ENCODE peak calls at places on chromosomes 4 and X, in nine cellular contexts. A, P, M, E, T, I, L, G and N are unnamed samples.
A peak's percentile ranks its signal among the peaks of the same experiment; 100 is the strongest.

GRCh38 chr4:41176357-41176756 is 38.0 kb downstream of the APBB2 start:
- DNase-seq in L (no peak), M (no peak), G (no peak), P (no peak), I (no peak), E (peak; percentile 81), T (no peak), A (no peak), N (no peak)

GRCh38 chr4:41683321-41683720 is 65.2 kb downstream of the PHOX2B start:
- DNase-seq in P (no peak), I (no peak), T (no peak), M (no peak), L (no peak), A (no peak), E (no peak), G (no peak), N (peak; percentile 36)

GRCh38 chrX:101931104-101931493 is 728 bp downstream of the ZMAT1 start:
- DNase-seq in P (no peak), I (no peak), L (no peak), G (no peak), M (no peak), A (no peak), E (no peak), T (no peak), N (no peak)

GRCh38 chrX:154002215-154002719 is 17.4 kb downstream of the IRAK1 start:
- DNase-seq in G (no peak), M (no peak), T (no peak), I (peak; percentile 95), A (peak; percentile 73), E (peak; percentile 72), L (no peak), P (no peak), N (peak; percentile 36)

GRCh38 chrX:64306712-64307111 is 76.3 kb upstream of the ASB12 start:
- DNase-seq in G (no peak), P (no peak), I (no peak), L (no peak), A (no peak), E (no peak), M (no peak), T (no peak), N (no peak)

GRCh38 chr4:99029018-99029735 is 33.7 kb downstream of the METAP1 start:
- DNase-seq in I (no peak), P (no peak), A (no peak), G (no peak), L (no peak), E (no peak), M (no peak), T (no peak), N (no peak)

GRCh38 chr4:75653845-75654503 is 19.2 kb downstream of the G3BP2 start:
- DNase-seq in I (no peak), A (no peak), L (peak; percentile 46), M (peak; percentile 58), P (no peak), T (no peak), G (no peak), E (peak; percentile 25), N (no peak)

GRCh38 chr4:83082777-83083176 is 31.8 kb downstream of the PLAC8 start:
- DNase-seq in I (peak; percentile 44), T (no peak), G (no peak), P (no peak), A (no peak), E (peak; percentile 10), L (peak; percentile 51), M (no peak), N (no peak)

GRCh38 chrX:79081895-79082512 is 62.5 kb upstream of the GPR174 start:
- DNase-seq in A (no peak), L (peak; percentile 30), E (no peak), T (peak; percentile 61), G (no peak), I (peak; percentile 48), M (no peak), P (no peak), N (no peak)

GRCh38 chr4:73621357-73621756 is 1.1 kb upstream of the RASSF6 start:
- DNase-seq in G (no peak), A (no peak), M (no peak), E (no peak), T (no peak), L (no peak), P (no peak), I (no peak), N (no peak)

GRCh38 chrX:110003167-110004156 is 548 bp downstream of the TMEM164 start:
- DNase-seq in E (no peak), P (peak; percentile 9), T (no peak), G (no peak), A (peak; percentile 68), L (no peak), I (peak; percentile 51), M (peak; percentile 53), N (no peak)

GRCh38 chr4:24229976-24230375 is 340.1 kb upstream of the PPARGC1A start:
- DNase-seq in P (no peak), L (no peak), G (peak; percentile 23), T (no peak), M (no peak), E (peak; percentile 39), A (no peak), I (no peak), N (no peak)

GRCh38 chr4:169068423-169068822 is 58.4 kb upstream of the CBR4 start:
- DNase-seq in M (peak; percentile 61), E (no peak), L (no peak), G (no peak), A (no peak), I (no peak), P (no peak), T (no peak), N (no peak)

GRCh38 chr4:140721088-140721421 is 35.1 kb downstream of the TBC1D9 start:
- DNase-seq in A (no peak), I (no peak), P (no peak), M (no peak), G (no peak), E (no peak), L (no peak), T (no peak), N (no peak)
- H3K4me3 ChIP-seq in A (peak overlapping the region; percentile 34), I (no peak overlapping the region), P (no peak overlapping the region), M (no peak overlapping the region), G (no peak overlapping the region), E (no peak overlapping the region), L (no peak overlapping the region), T (peak overlapping the region; percentile 64), N (peak overlapping the region; percentile 24)

DNA sequence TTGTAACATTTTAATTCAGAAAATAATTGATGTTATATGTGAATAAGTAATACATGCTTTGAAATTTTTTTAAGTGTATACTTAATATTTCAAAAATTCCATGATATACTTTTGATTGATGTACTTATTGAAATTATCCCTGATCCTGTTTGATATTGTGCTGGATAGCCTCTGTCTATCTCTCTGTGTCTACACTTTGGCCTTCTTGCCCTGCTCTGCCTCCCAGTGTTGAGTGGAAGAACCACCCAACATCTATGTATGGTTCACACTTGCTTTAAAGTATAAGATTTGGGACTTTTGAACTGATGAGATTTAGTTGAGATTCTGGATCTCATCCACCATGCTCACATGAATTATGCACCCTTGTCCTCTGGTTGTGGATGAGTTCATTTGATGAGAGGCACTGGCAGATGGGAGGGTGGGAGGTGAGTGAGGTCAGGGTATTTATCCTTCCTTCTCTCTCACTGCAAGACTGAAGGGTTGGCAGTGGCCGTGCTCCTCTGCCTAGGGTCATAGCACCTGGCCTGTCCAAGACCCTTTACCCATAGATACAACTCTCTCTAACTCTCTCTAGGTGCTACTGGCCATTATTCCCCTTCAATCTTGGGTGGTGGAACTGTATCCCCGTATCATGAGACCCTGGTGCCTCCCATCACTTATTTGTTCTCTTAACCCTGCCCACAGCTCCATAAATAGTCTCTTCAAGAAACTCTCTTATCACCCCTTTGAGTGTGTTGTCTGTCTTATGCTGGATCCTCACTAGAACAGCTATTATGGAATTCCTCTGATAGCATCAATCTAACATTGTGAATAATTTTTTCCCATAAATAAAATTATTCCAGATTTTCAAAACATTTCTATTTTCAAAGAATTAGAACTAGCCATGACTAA is 75.2 kb downstream of the CORIN start:
- DNase-seq in A (no peak), T (no peak), I (no peak), G (no peak), P (no peak), M (no peak), E (no peak), L (no peak), N (no peak)
- TF ChIP-seq CTCF in A (no peak), T (no peak), I (no peak), G (no peak), P (no peak), M (peak; percentile 28), E (no peak), L (no peak), N (peak; percentile 20)

DNA sequence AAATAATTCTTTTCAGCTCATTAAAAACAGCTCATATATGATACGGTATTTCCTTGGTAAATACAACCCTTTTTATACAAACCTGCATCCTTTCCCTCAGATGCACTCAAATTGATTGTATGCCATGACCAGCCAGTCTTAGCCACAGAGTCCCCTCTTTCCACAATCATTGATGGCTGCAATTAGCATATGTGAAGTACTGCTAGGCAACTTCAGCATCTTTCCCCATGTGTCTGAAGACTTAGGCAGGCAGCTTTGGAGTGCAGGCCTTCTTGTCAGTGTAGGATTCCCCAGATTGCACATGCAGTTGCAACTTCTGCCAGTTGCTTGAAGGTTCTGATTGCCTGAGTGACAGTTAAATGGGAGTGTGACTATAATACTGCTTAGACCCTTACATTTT is 15.6 kb upstream of the MBNL3 start:
- DNase-seq in I (no peak), T (no peak), E (no peak), P (no peak), L (no peak), M (no peak), A (no peak), G (no peak), N (no peak)
- H3K4me3 ChIP-seq in I (no peak overlapping the region), T (no peak overlapping the region), E (no peak overlapping the region), P (no peak overlapping the region), L (no peak overlapping the region), M (no peak overlapping the region), A (no peak overlapping the region), G (no peak overlapping the region), N (no peak overlapping the region)

GRCh38 chr4:94621491-94622080 is 136.2 kb upstream of the BMPR1B start:
- DNase-seq in L (peak; percentile 9), M (no peak), A (no peak), G (no peak), P (no peak), E (no peak), T (no peak), I (peak; percentile 44), N (peak; percentile 18)
- TF ChIP-seq CTCF in L (peak; percentile 62), M (peak; percentile 92), A (peak; percentile 78), G (peak; percentile 86), P (peak; percentile 74), E (peak; percentile 78), T (peak; percentile 68), I (peak; percentile 63), N (peak; percentile 80)

DNA sequence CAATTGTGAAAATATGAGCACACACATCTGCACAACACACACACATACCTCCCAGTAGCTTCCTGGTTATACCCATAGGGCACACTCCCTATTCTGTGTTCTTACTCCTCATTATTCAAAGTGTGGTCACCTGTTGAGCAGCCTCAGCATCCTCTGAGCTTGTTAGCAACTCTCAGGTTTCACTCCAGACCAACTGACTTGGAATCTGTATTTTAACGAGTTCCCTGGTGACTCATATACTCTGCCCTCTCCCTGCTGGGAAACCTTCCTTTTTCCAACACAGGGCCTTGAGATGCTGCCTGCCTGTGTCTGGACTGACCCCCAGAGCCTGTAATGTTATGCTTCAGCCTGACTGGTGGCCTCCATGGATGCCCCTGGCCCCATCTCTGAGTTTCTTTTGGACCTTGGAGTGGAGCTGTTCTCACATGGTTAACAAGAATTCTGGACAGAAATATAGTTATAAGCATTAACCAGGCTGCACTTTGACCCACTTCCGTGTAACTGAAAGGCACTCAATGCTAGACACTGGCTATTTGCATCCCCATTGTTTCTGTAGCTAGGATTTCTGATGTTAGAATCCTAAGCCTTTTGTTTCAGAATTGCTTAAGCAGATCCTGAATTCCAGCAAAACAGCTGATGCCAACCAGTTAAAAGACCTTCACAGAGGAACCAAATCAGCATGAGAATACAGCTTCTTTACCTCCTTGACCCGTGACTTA is 262.6 kb downstream of the STIM2 start:
- DNase-seq in E (no peak), A (no peak), I (no peak), M (peak; percentile 88), P (no peak), L (peak; percentile 8), T (no peak), G (no peak), N (no peak)
- H3K4me3 ChIP-seq in E (no peak overlapping the region), A (no peak overlapping the region), I (no peak overlapping the region), M (peak overlapping the region; percentile 0), P (no peak overlapping the region), L (no peak overlapping the region), T (no peak overlapping the region), G (no peak overlapping the region), N (no peak overlapping the region)